ENCODE peak calls at places on chromosomes 11 and 22, in eight cellular contexts. L is A549, V is testis, J is endodermal cell, C is RWPE2, E is kidney, A is ascending aorta, W is OCI-LY7. U is an unnamed sample.
A peak's percentile ranks its signal among the peaks of the same experiment; 100 is the strongest.

GRCh38 chr11:93498099-93499040 is 44.8 kb downstream of the SMCO4 start:
- DNase-seq in L (peak; percentile 6), V (no peak), J (peak; percentile 78), C (no peak), E (no peak), A (no peak), W (no peak), U (no peak)

GRCh38 chr11:2685051-2685450 is 14.7 kb downstream of the KCNQ1OT1 start:
- DNase-seq in L (no peak), V (no peak), J (no peak), C (peak; percentile 16), E (peak; percentile 20), A (no peak), W (no peak), U (no peak)

GRCh38 chr11:47270331-47271271 is 668 bp downstream of the MADD start:
- DNase-seq in L (peak; percentile 57), V (peak; percentile 30), J (peak; percentile 68), C (no peak), E (no peak), A (no peak), W (peak; percentile 55), U (peak; percentile 70)

GRCh38 chr22:48319321-48320047 is 1508.2 kb downstream of the BRD1 start:
- DNase-seq in L (no peak), V (no peak), J (no peak), C (peak; percentile 39), E (peak; percentile 60), A (no peak), W (no peak), U (no peak)

GRCh38 chr11:73866095-73866579 is 10.5 kb downstream of the COA4 start:
- DNase-seq in L (no peak), V (no peak), J (no peak), C (no peak), E (no peak), A (no peak), W (no peak), U (no peak)

GRCh38 chr11:60951909-60952741 is at the start of gene SLC15A3:
- DNase-seq in L (no peak), V (peak; percentile 67), J (peak; percentile 83), C (no peak), E (peak; percentile 87), A (peak; percentile 76), W (peak; percentile 86), U (peak; percentile 49)

GRCh38 chr11:5288912-5289525 is 12.7 kb downstream of the OR51B4 start:
- DNase-seq in L (no peak), V (no peak), J (no peak), C (no peak), E (no peak), A (no peak), W (no peak), U (no peak)

GRCh38 chr22:48104102-48104738 is 1341.8 kb downstream of the TBC1D22A start:
- DNase-seq in L (no peak), V (no peak), J (no peak), C (no peak), E (no peak), A (no peak), W (no peak), U (no peak)

GRCh38 chr22:44595841-44596341 is 97.9 kb upstream of the RTL6 start:
- DNase-seq in L (no peak), V (no peak), J (no peak), C (no peak), E (no peak), A (no peak), W (no peak), U (peak; percentile 55)

GRCh38 chr11:4641501-4641900 is 2.3 kb upstream of the OR51E1 start:
- DNase-seq in L (no peak), V (no peak), J (no peak), C (no peak), E (no peak), A (no peak), W (no peak), U (no peak)

GRCh38 chr22:50274311-50274710 is 4.1 kb upstream of the MAPK11 start:
- DNase-seq in L (peak; percentile 70), V (peak; percentile 78), J (peak; percentile 73), C (no peak), E (no peak), A (no peak), W (peak; percentile 80), U (peak; percentile 71)

GRCh38 chr22:23910496-23911190 is 16.5 kb downstream of the MIF start:
- DNase-seq in L (no peak), V (no peak), J (peak; percentile 13), C (no peak), E (no peak), A (no peak), W (no peak), U (no peak)

GRCh38 chr22:44707178-44707577 is 5.2 kb downstream of the PRR5 start:
- DNase-seq in L (no peak), V (no peak), J (no peak), C (peak; percentile 42), E (no peak), A (no peak), W (no peak), U (no peak)

DNA sequence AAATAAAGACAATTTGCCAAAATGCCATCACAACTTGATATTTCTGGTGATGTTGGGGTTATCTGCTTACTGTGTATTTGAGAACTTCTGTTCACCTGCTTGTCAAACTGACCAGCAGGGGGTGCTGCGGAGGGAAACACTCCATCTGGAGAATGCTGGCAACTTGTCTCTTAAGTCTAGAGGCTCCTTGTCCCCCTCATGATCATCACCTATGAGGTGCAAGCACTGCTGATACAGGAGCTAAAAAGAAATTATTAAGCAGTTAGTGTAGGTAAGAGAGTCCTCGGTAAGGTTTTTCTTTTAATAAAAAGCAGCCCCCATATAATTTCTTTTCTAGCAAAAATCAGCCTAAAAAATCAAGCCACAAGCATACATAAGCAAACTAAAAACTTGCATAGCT is 32.7 kb upstream of the GLYATL1B start:
- DNase-seq in L (peak; percentile 67), V (peak; percentile 81), J (peak; percentile 90), C (no peak), E (peak; percentile 72), A (no peak), W (peak; percentile 76), U (peak; percentile 70)
- TF ChIP-seq CTCF in L (peak; percentile 51), V (peak; percentile 42), J (peak; percentile 88), C (peak; percentile 55), E (peak; percentile 57), A (peak; percentile 18), W (peak; percentile 89), U (peak; percentile 70)

GRCh38 chr11:298406-299065 is 790 bp downstream of the IFITM5 start:
- DNase-seq in L (no peak), V (no peak), J (peak; percentile 59), C (peak; percentile 54), E (peak; percentile 67), A (no peak), W (no peak), U (no peak)
- H3K4me3 ChIP-seq in L (no peak overlapping the region), V (no peak overlapping the region), J (no peak overlapping the region), C (no peak overlapping the region), E (no peak overlapping the region), A (no peak overlapping the region), W (no peak overlapping the region), U (no peak overlapping the region)

GRCh38 chr11:72038491-72038890 is 39.8 kb downstream of the IL18BP start:
- DNase-seq in L (no peak), V (peak; percentile 80), J (no peak), C (no peak), E (peak; percentile 75), A (no peak), W (no peak), U (peak; percentile 77)

GRCh38 chr11:72042059-72042425 is 38.3 kb downstream of the NUMA1 start:
- DNase-seq in L (no peak), V (no peak), J (no peak), C (no peak), E (no peak), A (no peak), W (no peak), U (no peak)

GRCh38 chr11:72039108-72039850 is 40.6 kb downstream of the IL18BP start:
- DNase-seq in L (no peak), V (peak; percentile 57), J (no peak), C (no peak), E (no peak), A (no peak), W (peak; percentile 62), U (peak; percentile 65)

GRCh38 chr11:72041364-72042058 is 38.8 kb downstream of the NUMA1 start:
- DNase-seq in L (peak; percentile 65), V (peak; percentile 75), J (peak; percentile 81), C (no peak), E (peak; percentile 89), A (peak; percentile 39), W (peak; percentile 27), U (peak; percentile 81)

DNA sequence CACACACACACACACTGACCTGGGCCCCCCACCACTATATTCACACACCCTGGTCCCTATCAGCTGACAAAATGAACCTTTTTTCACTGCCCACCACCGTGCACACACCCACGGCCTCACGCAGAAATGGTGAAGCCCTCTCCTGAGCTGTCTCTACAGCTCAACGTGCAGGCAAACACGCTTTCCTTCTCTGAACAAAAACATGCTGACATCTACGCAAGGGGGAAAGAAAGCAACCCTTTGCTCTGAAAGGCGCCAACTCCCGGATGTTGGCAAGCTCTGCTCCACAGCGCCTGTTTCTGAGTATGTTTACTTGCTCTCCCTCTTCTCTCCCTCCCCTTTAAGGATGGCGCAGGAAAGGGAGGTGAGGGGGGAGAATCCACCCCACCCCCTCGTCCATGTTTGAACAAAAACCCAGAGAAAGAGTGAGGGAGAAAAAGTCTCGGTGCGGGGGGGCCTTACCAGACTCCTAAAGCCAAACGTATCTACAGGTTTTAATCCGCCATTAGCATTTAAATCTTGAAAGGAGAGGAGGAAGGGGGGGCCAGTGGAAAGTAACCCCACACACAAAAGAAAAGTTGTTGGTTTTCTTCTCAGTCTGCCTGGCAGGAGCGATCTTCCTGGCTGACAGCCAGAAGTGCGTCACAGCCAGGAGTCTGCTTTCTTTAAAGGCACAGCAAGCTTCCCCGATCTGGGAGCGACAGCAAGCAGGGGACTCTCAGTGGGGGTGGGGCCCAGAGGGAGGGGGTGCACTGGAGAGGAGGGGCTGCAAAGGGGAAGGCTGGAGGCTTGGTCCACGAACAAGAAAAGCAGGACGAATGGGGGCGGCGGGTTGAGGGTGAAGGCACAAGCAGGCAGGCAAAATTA is 39.6 kb downstream of the NUMA1 start:
- DNase-seq in L (peak; percentile 88), V (peak; percentile 96), J (peak; percentile 89), C (peak; percentile 78), E (peak; percentile 98), A (peak; percentile 82), W (peak; percentile 72), U (peak; percentile 97)
- TF ChIP-seq CTCF in L (no peak), V (no peak), J (no peak), C (no peak), E (no peak), A (no peak), W (peak; percentile 22), U (no peak)

DNA sequence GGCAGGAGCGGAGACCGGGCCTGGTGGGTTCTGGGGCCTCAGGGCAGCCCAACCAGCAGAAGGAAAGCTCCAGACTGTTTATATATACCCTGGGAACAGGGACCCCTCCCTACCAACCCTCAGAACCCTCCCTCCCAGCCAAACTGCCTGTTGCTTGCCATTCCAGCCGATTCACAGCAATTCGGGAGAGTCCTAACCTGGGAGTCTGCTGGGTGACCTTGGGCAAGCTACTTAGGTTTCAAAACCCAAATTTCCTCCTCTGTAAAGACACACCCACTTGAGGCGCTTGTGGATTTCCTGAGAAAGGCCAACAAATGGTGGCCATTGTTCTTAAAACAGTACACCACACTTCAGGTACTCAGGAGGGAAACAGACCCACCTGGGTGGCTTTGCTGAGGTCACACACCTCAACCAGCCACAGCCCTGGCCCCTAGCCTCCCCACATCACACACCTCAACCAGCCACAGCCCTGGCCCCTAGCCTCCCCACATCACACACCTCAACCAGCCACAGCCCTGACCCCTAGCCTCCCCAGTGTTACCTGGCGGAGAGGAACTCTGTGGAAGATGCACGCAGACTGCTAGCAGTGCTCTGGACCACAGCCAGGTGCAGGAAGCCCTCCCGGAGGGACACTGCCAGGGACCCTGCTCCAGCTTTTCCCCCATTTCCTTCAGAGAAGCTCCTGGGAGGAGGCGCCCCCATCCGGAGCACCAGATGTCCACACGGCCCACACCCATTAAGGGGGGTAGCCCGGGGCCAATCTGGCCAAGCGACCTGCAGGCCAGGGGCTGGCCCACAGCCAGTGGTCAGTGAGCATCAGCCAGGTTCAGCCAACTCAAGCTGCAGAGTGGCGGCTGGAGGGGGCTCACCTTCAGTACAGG is 6.2 kb downstream of the SHISA8 start:
- DNase-seq in L (no peak), V (no peak), J (peak; percentile 77), C (no peak), E (no peak), A (no peak), W (no peak), U (no peak)
- H3K4me3 ChIP-seq in L (no peak overlapping the region), V (no peak overlapping the region), J (no peak overlapping the region), C (no peak overlapping the region), E (no peak overlapping the region), A (no peak overlapping the region), W (no peak overlapping the region), U (no peak overlapping the region)

U was measured in cardiac muscle cell.